ENCODE peak calls at places on chromosomes 6 and 20, in eight cellular contexts. K is upper lobe of right lung, U is heart right ventricle, N is colonic mucosa, Y is endodermal cell, O is ovary, B is psoas muscle, I is Peyer's patch. X is an unnamed sample. For H3K4me1, the result is how much of the 10 kb centered on the place peaks cover.

GRCh38 chr20:51444922-51445438 is 97.5 kb downstream of the NFATC2 start:
- DNase-seq in I (no peak), O (no peak), K (no peak), B (no peak), N (no peak), Y (no peak), U (no peak), X (no peak)

GRCh38 chr20:63846128-63846771 is 15.0 kb upstream of the ABHD16B start:
- DNase-seq in U (peak), Y (peak), I (no peak), K (no peak), B (peak), O (peak), N (no peak), X (peak)

GRCh38 chr6:143632894-143633293 is 44.9 kb upstream of the PHACTR2 start:
- DNase-seq in B (no peak), I (no peak), Y (no peak), U (no peak), O (no peak), N (no peak), K (no peak), X (no peak)

GRCh38 chr6:163955752-163956151 is 541.2 kb downstream of the QKI start:
- DNase-seq in O (no peak), Y (no peak), K (no peak), B (no peak), U (no peak), N (no peak), I (no peak), X (no peak)

GRCh38 chr20:58693226-58694006 is 816 bp downstream of the NPEPL1 start:
- DNase-seq in K (peak), N (peak), O (peak), Y (peak), U (no peak), I (no peak), B (no peak), X (peak)

GRCh38 chr6:38080889-38081288 is 261.4 kb downstream of the ZFAND3 start:
- DNase-seq in I (no peak), K (no peak), O (no peak), U (no peak), Y (no peak), N (peak), B (no peak), X (no peak)

GRCh38 chr20:38303908-38304379 is at the start of gene BPI:
- DNase-seq in Y (no peak), K (peak), O (peak), U (no peak), N (no peak), B (peak), I (no peak), X (peak)

GRCh38 chr6:96762599-96762998 is 74.7 kb downstream of the GPR63 start:
- DNase-seq in Y (no peak), O (no peak), N (no peak), I (no peak), U (no peak), B (no peak), K (no peak), X (no peak)

GRCh38 chr6:7777062-7777461 is 51.2 kb downstream of the BMP6 start:
- DNase-seq in I (no peak), K (no peak), N (no peak), Y (no peak), B (no peak), U (no peak), O (no peak), X (no peak)

GRCh38 chr6:108622601-108623335 is 62.1 kb downstream of the FOXO3 start:
- DNase-seq in U (peak), O (no peak), N (no peak), Y (no peak), B (peak), I (no peak), K (no peak), X (peak)

GRCh38 chr20:60254901-60255411 is 296.7 kb downstream of the CDH26 start:
- DNase-seq in Y (no peak), B (no peak), I (no peak), U (no peak), K (no peak), N (no peak), O (no peak), X (no peak)

GRCh38 chr6:37060195-37060559 is 54.7 kb downstream of the FGD2 start:
- DNase-seq in N (no peak), O (no peak), I (no peak), Y (no peak), U (no peak), K (no peak), B (no peak), X (no peak)

GRCh38 chr20:50649587-50649986 is 41.8 kb downstream of the RIPOR3 start:
- DNase-seq in N (no peak), I (no peak), U (no peak), O (no peak), Y (no peak), B (peak), K (no peak), X (no peak)

GRCh38 chr6:118165500-118165899 is 258.4 kb downstream of the SLC35F1 start:
- DNase-seq in O (no peak), U (no peak), B (no peak), K (no peak), Y (no peak), N (no peak), I (no peak), X (no peak)

GRCh38 chr6:89385846-89386245 is 26.2 kb downstream of the RRAGD start:
- DNase-seq in O (no peak), Y (no peak), B (no peak), U (no peak), K (no peak), N (no peak), I (no peak), X (no peak)

GRCh38 chr20:36893801-36894200 is 17.9 kb downstream of the TLDC2 start:
- DNase-seq in N (no peak), Y (no peak), B (no peak), O (no peak), K (no peak), I (no peak), U (no peak), X (no peak)
- H3K4me1 ChIP-seq in N (under half), Y (under half), B (under half), O (under half), K (under half), I (under half), U (under half), X (under half)

DNA sequence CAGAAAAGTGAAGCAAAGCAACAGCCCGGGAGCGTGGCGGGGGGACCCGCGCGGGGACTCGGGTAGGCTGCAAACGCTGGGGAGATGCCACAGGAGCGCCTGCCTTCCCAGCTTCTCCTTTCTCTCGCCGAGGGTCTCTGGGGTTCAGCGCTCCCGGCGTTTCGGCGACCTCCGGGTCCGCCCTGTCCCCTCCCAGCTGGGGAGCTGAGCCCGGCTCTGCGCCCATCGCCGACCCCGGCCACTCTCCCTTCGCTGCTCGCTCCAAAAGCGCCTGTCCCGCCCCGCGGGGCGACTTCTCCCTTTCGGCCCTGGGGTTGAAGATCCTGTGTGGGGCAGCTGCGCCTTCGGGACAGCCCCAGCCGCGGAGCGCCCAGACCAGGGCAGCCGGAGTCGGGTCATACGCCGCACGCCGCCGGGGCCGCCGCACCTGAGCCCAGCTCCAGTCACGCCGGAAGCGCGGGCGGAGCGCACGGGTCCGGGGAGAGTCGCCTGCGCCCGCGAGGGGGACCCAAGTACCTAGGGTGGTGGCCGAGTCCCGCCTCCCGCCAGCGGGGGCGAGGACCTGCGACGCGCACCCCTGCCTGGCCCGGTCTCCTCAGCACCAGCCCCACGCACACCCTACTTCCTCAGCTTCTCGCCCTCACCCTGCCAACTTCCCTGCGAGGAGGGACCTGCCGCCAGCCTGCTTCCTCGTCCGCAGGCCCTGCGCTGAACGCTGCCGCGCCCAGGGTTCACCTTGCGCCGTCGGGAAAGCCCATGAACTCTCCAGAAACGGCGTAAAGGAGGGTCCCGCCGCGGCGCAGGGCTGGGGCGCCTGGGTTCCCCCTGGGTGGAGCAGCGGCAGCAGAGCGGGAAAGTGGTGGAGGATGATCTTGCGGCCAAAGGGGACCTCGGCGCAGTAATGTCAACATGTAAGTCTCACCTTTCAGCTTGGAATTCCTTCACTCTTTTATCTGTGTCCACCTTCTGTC is at the start of gene ADGRG6:
- DNase-seq in I (no peak), N (peak), Y (peak), B (peak), U (peak), O (no peak), K (peak), X (peak)
- H3K4me3 ChIP-seq in I (peak), N (peak), Y (peak), B (peak), U (peak), O (peak), K (peak), X (peak)

DNA sequence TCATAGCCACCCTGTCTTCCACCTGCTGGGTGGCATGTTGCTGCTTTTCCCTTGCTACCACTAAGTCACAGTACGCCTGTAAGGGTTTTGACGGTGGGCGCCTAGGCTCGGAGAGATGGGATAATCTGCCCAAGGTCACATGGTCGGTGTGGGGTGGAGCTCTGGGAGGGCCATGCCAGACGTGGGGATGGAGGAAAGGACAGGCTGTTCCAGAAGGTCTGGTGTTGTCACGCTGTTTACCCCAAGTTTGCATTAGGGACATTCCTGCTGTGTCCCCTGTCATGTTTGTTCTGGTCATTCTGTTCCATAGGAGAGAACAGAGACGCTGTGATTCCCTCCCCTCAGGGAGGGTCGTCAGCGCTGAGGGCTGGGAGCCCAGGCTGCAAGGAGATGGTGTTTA is 16.1 kb downstream of the IP6K3 start:
- DNase-seq in K (no peak), B (no peak), Y (no peak), U (no peak), N (no peak), I (no peak), O (no peak), X (no peak)
- H3K27ac ChIP-seq in K (no peak), B (peak), Y (no peak), U (peak), N (no peak), I (no peak), O (no peak), X (peak)

DNA sequence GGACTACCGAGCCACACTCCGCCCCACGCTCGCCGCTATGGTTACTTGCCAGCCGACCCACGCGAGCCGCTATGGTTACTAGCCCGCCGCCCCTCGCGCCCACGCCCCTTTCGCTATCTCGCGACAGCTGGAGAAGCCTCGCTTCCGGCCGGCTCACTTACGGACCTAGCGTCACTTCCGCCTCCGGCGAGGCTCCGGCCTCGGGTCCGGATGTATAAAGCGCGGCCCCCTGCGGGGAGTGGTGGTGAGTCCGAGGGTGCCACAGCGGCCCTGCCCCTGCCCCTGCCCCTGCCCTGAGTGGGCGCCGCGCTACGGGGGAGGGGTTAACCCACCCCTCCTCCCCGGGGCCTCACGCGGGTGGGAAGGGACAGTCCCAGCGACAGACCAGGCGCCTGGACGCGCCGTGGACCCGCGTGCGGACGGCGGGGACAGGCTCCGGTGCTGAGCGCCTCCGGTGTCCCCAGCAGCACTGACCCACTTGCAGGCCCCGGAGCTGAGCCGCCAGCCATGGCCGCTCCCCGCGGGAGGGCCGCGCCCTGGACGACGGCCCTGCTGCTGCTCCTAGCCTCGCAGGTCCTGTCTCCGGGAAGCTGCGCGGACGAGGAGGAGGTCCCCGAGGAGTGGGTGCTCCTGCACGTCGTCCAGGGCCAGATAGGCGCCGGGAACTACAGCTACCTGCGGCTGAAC is at the start of the genes C6orf120 and WDR27:
- DNase-seq in U (peak), Y (peak), O (peak), N (peak), B (peak), K (peak), I (peak), X (peak)
- H3K4me1 ChIP-seq in U (under half), Y (under half), O (under half), N (under half), B (under half), K (under half), I (under half), X (under half)

GRCh38 chr6:45421700-45422540 is 44.2 kb upstream of the SUPT3H start:
- DNase-seq in O (peak), U (peak), N (peak), B (peak), I (peak), Y (peak), K (peak), X (peak)

GRCh38 chr6:45420083-45420908 is 42.6 kb upstream of the SUPT3H start:
- DNase-seq in I (peak), O (peak), B (no peak), K (peak), Y (peak), N (peak), U (no peak), X (peak)

GRCh38 chr6:45420909-45421699 is 43.4 kb upstream of the SUPT3H start:
- DNase-seq in O (no peak), I (no peak), N (no peak), B (no peak), K (no peak), U (no peak), Y (no peak), X (no peak)

GRCh38 chr6:45417461-45417860 is 39.7 kb upstream of the SUPT3H start:
- DNase-seq in U (no peak), N (no peak), Y (no peak), B (no peak), I (no peak), K (no peak), O (no peak), X (no peak)

GRCh38 chr6:45419574-45420082 is 41.9 kb upstream of the SUPT3H start:
- DNase-seq in N (peak), B (peak), Y (peak), K (peak), U (peak), O (peak), I (peak), X (peak)
- H3K4me3 ChIP-seq in N (peak), B (peak), Y (peak), K (peak), U (peak), O (peak), I (peak), X (peak)

GRCh38 chr6:17098007-17098406 is 3.8 kb upstream of the STMND1 start:
- DNase-seq in I (no peak), N (no peak), Y (no peak), U (no peak), B (no peak), K (no peak), O (no peak), X (no peak)
- H3K27ac ChIP-seq in I (no peak), N (no peak), Y (no peak), U (no peak), B (no peak), K (no peak), O (no peak), X (no peak)

GRCh38 chr20:35881676-35882075 is 72.6 kb downstream of the SCAND1 start:
- DNase-seq in K (no peak), Y (no peak), O (no peak), U (no peak), I (no peak), N (no peak), B (no peak), X (no peak)
- H3K4me1 ChIP-seq in K (under half), Y (under half), O (under half), U (under half), I (under half), N (under half), B (under half), X (under half)

X was measured in right cardiac atrium.